ENCODE peak calls at places on chromosomes 12 and 14, in four cellular contexts. One of them, this sample, is unnamed.

GRCh38 chr14:93042968-93043940 is 72.5 kb downstream of the ITPK1 start:
- DNase-seq in A172: peak
- DNase-seq in gastrocnemius medialis: peak
- DNase-seq in IMR-90: peak
- DNase-seq in this sample: no peak

GRCh38 chr12:53200458-53201169 is 6.4 kb downstream of the ITGB7 start:
- DNase-seq in IMR-90: no peak
- DNase-seq in A172: no peak
- DNase-seq in gastrocnemius medialis: no peak
- DNase-seq in this sample: no peak

GRCh38 chr14:64736271-64737131 is 32.3 kb downstream of the PLEKHG3 start:
- DNase-seq in gastrocnemius medialis: no peak
- DNase-seq in IMR-90: no peak
- DNase-seq in A172: no peak
- DNase-seq in this sample: no peak

GRCh38 chr12:6200266-6201198 is at the start of gene CD9:
- DNase-seq in IMR-90: no peak
- DNase-seq in gastrocnemius medialis: no peak
- DNase-seq in A172: no peak
- DNase-seq in this sample: no peak

GRCh38 chr14:104116544-104117340 is 21.6 kb upstream of the KIF26A start:
- DNase-seq in A172: no peak
- DNase-seq in IMR-90: no peak
- DNase-seq in gastrocnemius medialis: no peak
- DNase-seq in this sample: no peak

GRCh38 chr12:46154221-46154975 is 114.4 kb downstream of the SLC38A1 start:
- DNase-seq in A172: peak
- DNase-seq in IMR-90: peak
- DNase-seq in gastrocnemius medialis: no peak
- DNase-seq in this sample: no peak

GRCh38 chr14:97346675-97347074 is 549.5 kb downstream of the VRK1 start:
- DNase-seq in A172: no peak
- DNase-seq in gastrocnemius medialis: no peak
- DNase-seq in IMR-90: no peak
- DNase-seq in this sample: no peak

GRCh38 chr12:2751686-2752085 is 43.1 kb upstream of the FKBP4 start:
- DNase-seq in A172: no peak
- DNase-seq in IMR-90: no peak
- DNase-seq in gastrocnemius medialis: no peak
- DNase-seq in this sample: no peak

GRCh38 chr12:905273-906076 is 44.0 kb downstream of the RAD52 start:
- DNase-seq in IMR-90: no peak
- DNase-seq in A172: no peak
- DNase-seq in gastrocnemius medialis: no peak
- DNase-seq in this sample: no peak

This sample was measured in tibial nerve.